ENCODE peak calls at places on chromosomes 13 and 19, in ten cellular contexts. M, N, O, F, P, T, I, Z, K and W are unnamed samples.

GRCh38 chr19:52297601-52298358 is 811 bp downstream of the ZNF480 start:
- DNase-seq in P (no peak), N (no peak), K (no peak), F (peak), T (peak), I (no peak), M (no peak), O (no peak), Z (no peak), W (peak)

GRCh38 chr13:50017819-50018218 is 2.6 kb downstream of the KCNRG start:
- DNase-seq in P (no peak), Z (no peak), F (no peak), T (peak), N (no peak), I (no peak), K (no peak), O (no peak), M (no peak), W (no peak)

GRCh38 chr13:112703449-112703848 is 13.6 kb downstream of the ATP11A start:
- DNase-seq in M (no peak), N (no peak), F (no peak), I (no peak), K (no peak), O (no peak), P (no peak), T (no peak), Z (no peak), W (no peak)

GRCh38 chr13:35826626-35827254 is 304.4 kb downstream of the DCLK1 start:
- DNase-seq in M (no peak), K (no peak), P (peak), N (no peak), T (no peak), Z (no peak), I (no peak), F (peak), O (no peak), W (no peak)

GRCh38 chr19:29413435-29413834 is 112.4 kb upstream of the VSTM2B start:
- DNase-seq in N (no peak), P (no peak), T (no peak), Z (no peak), I (no peak), F (no peak), M (no peak), O (no peak), K (no peak), W (no peak)

GRCh38 chr13:98839826-98840769 is 87.6 kb upstream of the SLC15A1 start:
- DNase-seq in P (peak), T (peak), I (peak), M (peak), F (peak), O (peak), N (peak), Z (peak), K (peak), W (peak)

GRCh38 chr13:29594710-29595379 is 643 bp downstream of the SLC7A1 start:
- DNase-seq in K (peak), N (peak), F (peak), M (peak), I (peak), P (no peak), O (peak), T (peak), Z (peak), W (peak)

GRCh38 chr13:110396913-110397379 is 89.9 kb downstream of the COL4A2 start:
- DNase-seq in P (no peak), M (peak), O (peak), Z (peak), N (peak), F (no peak), I (no peak), K (peak), T (no peak), W (peak)

GRCh38 chr13:30859326-30859725 is 46.7 kb upstream of the MEDAG start:
- DNase-seq in K (no peak), F (no peak), T (no peak), M (no peak), P (no peak), O (no peak), Z (no peak), I (no peak), N (no peak), W (no peak)

GRCh38 chr19:16372065-16372915 is 47.7 kb downstream of the KLF2 start:
- DNase-seq in Z (no peak), T (no peak), O (no peak), P (no peak), M (no peak), F (no peak), I (no peak), N (no peak), K (peak), W (no peak)

GRCh38 chr19:38691938-38692457 is 44.5 kb downstream of the ACTN4 start:
- DNase-seq in P (peak), K (peak), F (no peak), O (peak), T (no peak), I (no peak), N (peak), M (peak), Z (peak), W (peak)

GRCh38 chr13:101289764-101290163 is 126.5 kb downstream of the NALCN start:
- DNase-seq in M (peak), Z (no peak), T (peak), O (no peak), N (no peak), P (no peak), K (no peak), F (no peak), I (no peak), W (peak)

GRCh38 chr19:16166417-16166816 is 6.9 kb downstream of the CIB3 start:
- DNase-seq in F (no peak), P (no peak), M (no peak), I (no peak), Z (no peak), T (no peak), N (no peak), K (no peak), O (no peak), W (no peak)

GRCh38 chr19:18768997-18769891 is 21.9 kb downstream of the COMP start:
- DNase-seq in N (no peak), Z (no peak), T (no peak), F (no peak), M (no peak), O (no peak), K (peak), I (no peak), P (no peak), W (no peak)

GRCh38 chr13:44519642-44520041 is 56.5 kb downstream of the TSC22D1 start:
- DNase-seq in F (no peak), M (no peak), O (no peak), I (no peak), K (no peak), T (no peak), P (no peak), Z (no peak), N (no peak), W (no peak)

GRCh38 chr13:114106526-114106925 is 25.9 kb downstream of the RASA3 start:
- DNase-seq in O (no peak), P (no peak), Z (no peak), F (no peak), N (no peak), M (no peak), I (no peak), T (no peak), K (no peak), W (no peak)

GRCh38 chr19:19458110-19458816 is 52.8 kb downstream of the GATAD2A start:
- DNase-seq in P (no peak), M (no peak), I (no peak), K (peak), N (no peak), O (no peak), Z (no peak), F (no peak), T (no peak), W (no peak)

GRCh38 chr13:26810095-26810494 is 49.5 kb upstream of the GPR12 start:
- DNase-seq in F (no peak), K (no peak), T (no peak), I (no peak), Z (no peak), N (no peak), M (no peak), O (peak), P (no peak), W (no peak)

GRCh38 chr13:32009362-32009761 is 22.2 kb upstream of the FRY start:
- DNase-seq in M (no peak), Z (no peak), P (no peak), K (no peak), N (no peak), T (no peak), O (no peak), I (no peak), F (no peak), W (no peak)

GRCh38 chr13:32415019-32415418 is 12.9 kb downstream of the N4BP2L1 start:
- DNase-seq in F (peak), O (peak), T (no peak), Z (no peak), P (peak), I (no peak), M (no peak), N (no peak), K (no peak), W (no peak)

DNA sequence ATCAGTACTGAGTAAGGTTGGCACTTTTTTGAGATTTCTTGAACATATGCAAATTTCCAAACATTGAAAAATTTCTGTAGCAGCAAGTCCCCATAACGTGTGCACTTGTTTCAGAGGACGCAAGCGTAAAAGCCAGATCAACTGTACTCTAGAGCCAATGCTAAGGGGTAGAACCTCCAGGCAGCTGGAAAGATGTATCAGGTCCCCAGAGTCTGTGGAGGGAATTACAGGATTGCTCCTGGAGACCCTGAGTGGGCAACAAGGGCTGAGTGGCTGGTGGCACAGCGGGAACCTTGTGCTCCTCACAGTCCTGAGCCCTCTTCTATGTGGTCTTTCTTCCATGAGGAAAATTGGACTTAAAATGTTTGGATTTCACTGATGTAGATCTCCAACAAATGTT is 53.9 kb upstream of the AMER2 start:
- DNase-seq in P (no peak), K (no peak), I (no peak), N (no peak), Z (no peak), M (no peak), F (no peak), T (no peak), O (no peak), W (no peak)
- TF ChIP-seq CTCF in P (no peak), K (no peak), I (no peak), N (no peak), Z (no peak), M (no peak), F (no peak), T (no peak), O (no peak), W (no peak)

GRCh38 chr19:12195501-12195860 is 32.6 kb downstream of the ZNF136 start:
- DNase-seq in O (no peak), F (no peak), I (no peak), T (no peak), M (no peak), P (no peak), N (no peak), Z (no peak), K (no peak), W (peak)
- H3K4me3 ChIP-seq in O (peak), F (no peak), I (peak), T (no peak), M (peak), P (no peak), N (peak), Z (peak), K (peak), W (peak)

GRCh38 chr19:42326969-42327368 is 1.5 kb downstream of the MEGF8 start:
- DNase-seq in Z (no peak), N (no peak), F (no peak), O (no peak), M (no peak), T (no peak), P (no peak), K (no peak), I (no peak), W (no peak)

GRCh38 chr19:42325308-42325895 is at the start of gene MEGF8:
- DNase-seq in O (peak), P (peak), I (peak), N (peak), F (peak), Z (peak), T (peak), K (peak), M (peak), W (peak)

GRCh38 chr19:42327381-42327780 is 1.9 kb downstream of the MEGF8 start:
- DNase-seq in K (no peak), F (no peak), T (no peak), I (no peak), O (no peak), Z (no peak), P (no peak), N (no peak), M (no peak), W (no peak)

GRCh38 chr19:42324655-42325307 is 654 bp upstream of the MEGF8 start:
- DNase-seq in O (no peak), T (no peak), K (no peak), Z (no peak), M (no peak), F (no peak), I (no peak), P (no peak), N (no peak), W (no peak)

GRCh38 chr19:42325896-42326771 is 699 bp downstream of the MEGF8 start:
- DNase-seq in M (no peak), N (no peak), Z (peak), P (no peak), F (peak), O (peak), I (peak), T (peak), K (no peak), W (no peak)
- TF ChIP-seq CTCF in M (peak), N (no peak), Z (peak), P (peak), F (no peak), O (no peak), I (no peak), T (peak), K (no peak), W (no peak)

GRCh38 chr19:46648961-46649960 is 11.7 kb downstream of the DACT3 start:
- DNase-seq in O (no peak), Z (no peak), N (no peak), P (no peak), I (no peak), T (no peak), F (no peak), M (no peak), K (peak), W (no peak)
- H3K4me3 ChIP-seq in O (no peak), Z (no peak), N (no peak), P (no peak), I (no peak), T (no peak), F (no peak), M (no peak), K (no peak), W (no peak)

DNA sequence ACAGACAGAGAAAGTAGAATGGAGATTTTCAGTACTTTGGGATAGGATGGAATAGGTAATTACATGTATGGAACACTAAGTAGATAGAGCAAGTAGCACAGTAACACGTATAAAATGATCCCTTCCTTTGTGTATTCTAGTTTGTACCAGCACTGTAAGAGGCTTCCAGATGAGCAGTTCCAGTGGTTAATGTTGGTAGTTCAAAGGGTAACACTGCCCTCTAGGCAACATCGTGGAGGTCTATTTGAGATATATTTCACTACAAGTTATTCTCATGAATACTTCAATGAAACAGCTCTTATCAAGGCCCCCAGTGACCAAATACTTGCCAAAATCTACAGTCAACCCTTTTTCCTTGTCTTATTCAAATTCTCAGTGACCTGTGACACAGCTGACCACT is 13.5 kb upstream of the ZNF563 start:
- DNase-seq in K (no peak), T (no peak), N (no peak), Z (no peak), M (no peak), P (no peak), F (peak), I (no peak), O (peak), W (no peak)
- TF ChIP-seq CTCF in K (peak), T (no peak), N (no peak), Z (no peak), M (no peak), P (no peak), F (no peak), I (no peak), O (no peak), W (no peak)